ENCODE peak calls at places on chromosome 7, in eight cellular contexts. Q, Y, P, C, X, D, J and S are unnamed samples.

GRCh38 chr7:107563072-107563760 is 504 bp downstream of the COG5 start:
- DNase-seq in C (peak; percentile 37), Q (peak; percentile 62), Y (no peak), X (peak; percentile 6), P (no peak), D (no peak), J (no peak), S (peak; percentile 33)

GRCh38 chr7:49783446-49783845 is 10.0 kb downstream of the VWC2 start:
- DNase-seq in Q (no peak), C (no peak), P (no peak), Y (no peak), J (no peak), D (no peak), X (no peak), S (no peak)

GRCh38 chr7:50473531-50473930 is 23.4 kb upstream of the FIGNL1 start:
- DNase-seq in J (peak; percentile 73), C (no peak), D (no peak), Y (no peak), Q (no peak), X (no peak), P (no peak), S (no peak)

GRCh38 chr7:64618785-64619456 is 47.0 kb upstream of the ZNF107 start:
- DNase-seq in X (peak; percentile 62), J (no peak), Q (no peak), Y (no peak), D (no peak), C (peak; percentile 65), P (no peak), S (peak; percentile 57)

GRCh38 chr7:30697716-30698460 is 15.6 kb upstream of the CRHR2 start:
- DNase-seq in D (no peak), Y (no peak), P (peak; percentile 51), J (no peak), X (no peak), Q (no peak), C (no peak), S (no peak)

GRCh38 chr7:27940341-27940740 is 200.4 kb downstream of the TAX1BP1 start:
- DNase-seq in J (no peak), Y (no peak), D (no peak), C (no peak), Q (no peak), X (no peak), P (no peak), S (no peak)

GRCh38 chr7:129191272-129191671 is 2.8 kb downstream of the SMO start:
- DNase-seq in P (no peak), X (no peak), Q (no peak), J (peak; percentile 22), D (no peak), Y (no peak), C (no peak), S (no peak)

GRCh38 chr7:112897839-112898431 is 107.7 kb upstream of the TMEM168 start:
- DNase-seq in D (no peak), P (no peak), C (peak; percentile 42), X (no peak), Y (no peak), Q (no peak), J (no peak), S (no peak)

GRCh38 chr7:148395990-148396716 is 194.4 kb upstream of the C7orf33 start:
- DNase-seq in X (peak; percentile 3), Q (no peak), J (no peak), Y (no peak), P (no peak), C (no peak), D (no peak), S (no peak)

GRCh38 chr7:37945336-37945735 is 24.9 kb downstream of the EPDR1 start:
- DNase-seq in Y (no peak), X (no peak), Q (no peak), D (no peak), P (no peak), J (no peak), C (peak; percentile 10), S (no peak)

GRCh38 chr7:116211913-116212596 is 1.7 kb downstream of the TES start:
- DNase-seq in Q (no peak), D (no peak), C (no peak), P (no peak), J (no peak), Y (no peak), X (no peak), S (no peak)

DNA sequence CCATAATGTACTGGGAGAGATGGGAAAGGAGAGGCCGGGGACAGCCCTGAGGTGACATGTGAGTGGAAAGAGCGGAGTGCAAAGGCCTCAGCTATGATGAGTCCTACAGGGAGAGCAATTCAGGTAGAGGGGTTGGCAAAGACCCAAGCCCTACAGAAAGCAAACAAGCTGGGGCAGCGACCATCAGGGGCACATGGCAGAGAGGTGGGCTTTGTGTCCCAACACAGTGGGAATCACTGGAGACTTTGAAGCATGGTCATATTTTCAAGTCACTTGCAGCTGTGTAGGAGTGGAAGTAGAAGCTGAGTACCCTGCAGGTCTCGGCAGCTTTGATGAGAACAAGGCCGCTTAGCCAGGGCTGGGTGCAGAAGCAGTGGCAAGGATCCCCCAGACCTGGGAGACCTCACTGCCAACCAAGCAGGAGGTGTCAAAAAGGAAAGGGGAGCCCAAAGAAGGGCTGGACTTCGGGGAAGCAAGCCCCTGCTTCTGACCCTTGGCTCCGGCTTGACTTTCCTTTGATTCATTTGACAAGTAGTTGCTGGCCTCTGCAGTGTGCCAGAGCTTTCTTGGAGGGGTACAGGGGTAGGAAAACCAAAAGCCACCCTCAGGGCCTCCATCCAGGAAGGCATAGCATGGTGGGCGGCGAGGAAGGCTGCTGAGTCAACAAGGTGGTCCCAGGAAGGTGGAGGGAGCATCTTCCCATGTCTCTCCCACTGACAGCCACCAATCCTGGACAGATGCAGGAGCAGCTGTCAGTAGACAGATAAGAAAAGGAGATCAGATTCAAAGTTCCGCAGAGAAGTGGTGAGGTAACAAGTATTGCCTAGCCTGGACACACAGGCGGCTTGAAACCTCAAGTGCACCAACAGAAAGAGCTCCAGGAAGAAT is 1.9 kb upstream of the PGAM2 start:
- DNase-seq in X (no peak), J (peak; percentile 64), P (peak; percentile 6), D (no peak), C (no peak), Q (no peak), Y (no peak), S (no peak)
- TF ChIP-seq POLR2A in X (peak; percentile 25), J (no peak), P (no peak), D (no peak), C (no peak), Q (no peak), Y (no peak), S (no peak)

DNA sequence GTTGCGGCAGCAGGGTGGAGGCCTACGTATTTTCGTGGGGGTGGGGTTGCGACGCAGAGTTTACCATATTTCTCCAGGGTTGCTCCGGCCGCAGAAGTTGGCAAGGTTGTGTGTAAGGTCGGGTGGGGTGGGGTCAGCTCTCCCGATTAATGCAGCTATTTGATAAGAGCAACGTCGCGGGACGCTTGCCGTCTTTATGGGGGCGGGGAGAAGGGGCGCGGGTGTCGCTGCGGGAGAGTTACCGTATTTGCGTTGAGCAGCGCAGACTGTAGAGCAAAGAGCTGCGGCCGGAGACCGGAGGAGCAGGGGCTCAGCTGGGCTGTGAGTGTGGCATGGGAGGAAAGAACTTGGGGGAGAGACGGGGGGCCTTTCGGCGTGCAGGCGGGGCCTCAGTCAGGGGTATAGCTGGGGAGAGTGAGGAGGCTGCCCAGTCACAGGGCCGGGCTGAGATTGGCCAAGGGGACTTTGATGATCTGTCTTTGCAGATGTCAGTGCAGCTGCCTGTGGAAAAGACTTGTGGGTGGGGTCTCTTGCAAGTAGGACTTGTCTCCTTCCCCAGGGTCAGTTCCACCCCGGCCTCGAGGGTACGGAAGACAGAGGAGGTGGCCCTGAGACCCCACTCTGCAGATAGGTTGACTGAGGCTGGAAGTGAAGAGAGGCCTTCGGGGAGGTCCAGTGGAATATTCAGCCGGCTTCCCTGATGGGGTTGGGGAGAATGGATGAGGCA is 26.6 kb downstream of the ZNF775 start:
- DNase-seq in Y (no peak), J (no peak), D (no peak), C (no peak), Q (no peak), P (peak; percentile 51), X (no peak), S (no peak)
- TF ChIP-seq EP300 in Y (no peak), J (no peak), D (no peak), C (no peak), Q (no peak), P (no peak), X (no peak), S (no peak)

DNA sequence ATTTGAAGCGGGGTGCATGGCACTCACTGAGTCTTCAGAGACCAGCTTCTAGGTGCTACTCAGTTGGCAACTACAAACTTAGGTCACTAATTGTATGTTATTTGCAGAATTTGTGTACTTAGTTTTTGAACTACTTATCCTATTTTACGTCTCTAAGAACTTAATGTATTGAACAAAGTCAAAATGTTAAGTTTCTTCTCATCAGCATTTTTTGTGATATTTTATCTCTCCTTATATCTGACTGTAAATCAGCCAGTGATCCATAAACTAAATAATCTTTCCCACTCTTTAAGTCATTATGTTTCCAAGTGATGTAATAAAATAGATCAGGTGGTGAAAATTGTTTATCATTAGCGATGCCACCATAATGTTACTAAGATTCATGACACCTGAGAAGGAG is 60.3 kb upstream of the TMEM248 start:
- DNase-seq in C (no peak), D (no peak), P (no peak), J (no peak), X (no peak), Y (no peak), Q (no peak), S (no peak)
- H3K27ac ChIP-seq in C (no peak overlapping the region), D (no peak overlapping the region), P (no peak overlapping the region), J (no peak overlapping the region), X (no peak overlapping the region), Y (no peak overlapping the region), Q (no peak overlapping the region), S (no peak overlapping the region)

GRCh38 chr7:102916881-102917280 is 4.1 kb downstream of the LRRC17 start:
- DNase-seq in J (no peak), X (no peak), D (no peak), P (no peak), Q (no peak), Y (no peak), C (no peak), S (no peak)

GRCh38 chr7:102912742-102913141 is at the start of gene LRRC17:
- DNase-seq in Y (no peak), X (no peak), D (peak; percentile 54), C (no peak), J (no peak), Q (no peak), P (no peak), S (no peak)

GRCh38 chr7:102913846-102914245 is 1.0 kb downstream of the LRRC17 start:
- DNase-seq in Y (no peak), X (no peak), D (no peak), J (no peak), P (no peak), Q (no peak), C (no peak), S (no peak)

GRCh38 chr7:102916426-102916825 is 3.6 kb downstream of the LRRC17 start:
- DNase-seq in D (no peak), J (no peak), C (no peak), Y (no peak), P (no peak), X (no peak), Q (no peak), S (no peak)

DNA sequence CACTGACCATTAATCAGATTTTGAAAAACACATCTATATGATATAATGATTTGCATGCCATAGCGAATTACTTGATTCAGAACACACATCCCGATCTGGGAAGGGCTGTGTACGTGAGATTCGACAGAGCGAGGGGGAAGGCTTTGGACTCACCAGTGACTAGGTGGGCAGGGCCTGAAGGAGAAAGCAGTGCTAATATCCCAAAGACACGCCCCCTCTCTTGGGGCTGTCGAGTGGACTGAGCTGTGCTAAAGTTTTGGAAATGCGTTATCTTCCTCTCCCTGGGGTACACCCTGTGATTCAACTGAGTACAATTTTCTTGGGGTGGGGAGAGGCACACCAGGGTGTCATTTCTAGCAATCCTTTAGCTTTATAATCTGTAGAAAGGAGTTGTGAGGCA is 1.8 kb downstream of the LRRC17 start:
- DNase-seq in J (peak; percentile 77), C (no peak), P (no peak), D (peak; percentile 86), X (no peak), Q (no peak), Y (no peak), S (peak; percentile 23)
- TF ChIP-seq POLR2A in J (no peak), C (no peak), P (no peak), D (peak; percentile 51), X (no peak), Q (no peak), Y (no peak), S (no peak)